ENCODE peak calls at places on chromosomes 4 and X, in ten cellular contexts. I, K, E, M, V, B, S, Z, R and H are unnamed samples.

GRCh38 chr4:173584506-173584905 is 54.5 kb upstream of the HAND2 start:
- ATAC-seq in I (no peak), V (no peak), K (no peak), Z (no peak), M (no peak), R (no peak), B (no peak), S (no peak), E (no peak), H (no peak)

GRCh38 chr4:185213829-185214228 is 4.4 kb downstream of the SNX25 start:
- ATAC-seq in M (peak), S (no peak), E (peak), K (no peak), V (no peak), I (no peak), R (no peak), B (no peak), Z (no peak), H (no peak)

GRCh38 chr4:61462451-61463326 is 262.6 kb downstream of the ADGRL3 start:
- ATAC-seq in I (peak), K (no peak), Z (no peak), R (no peak), B (no peak), V (no peak), M (no peak), E (no peak), S (no peak), H (no peak)

GRCh38 chr4:55440786-55441185 is 45.0 kb downstream of the TMEM165 start:
- ATAC-seq in M (no peak), B (no peak), R (no peak), S (no peak), V (no peak), Z (no peak), I (no peak), E (no peak), K (no peak), H (no peak)

GRCh38 chr4:26206339-26206738 is 114.5 kb upstream of the RBPJ start:
- ATAC-seq in S (no peak), V (peak), I (peak), B (no peak), Z (no peak), E (no peak), M (no peak), R (no peak), K (peak), H (no peak)

GRCh38 chr4:136691607-136692006 is 840.7 kb downstream of the PCDH18 start:
- ATAC-seq in S (no peak), M (no peak), V (no peak), R (no peak), K (no peak), B (no peak), E (no peak), I (no peak), Z (no peak), H (no peak)

GRCh38 chr4:131566026-131566425 is 1583.1 kb upstream of the PCDH10 start:
- ATAC-seq in Z (no peak), R (no peak), I (no peak), M (no peak), V (no peak), S (no peak), K (no peak), B (no peak), E (no peak), H (no peak)

GRCh38 chr4:100306018-100306417 is 115.8 kb upstream of the DDIT4L start:
- ATAC-seq in B (no peak), M (no peak), K (no peak), S (no peak), E (no peak), R (no peak), I (no peak), Z (no peak), V (no peak), H (no peak)

GRCh38 chr4:88196523-88197185 is 38.2 kb upstream of the ABCG2 start:
- ATAC-seq in I (no peak), Z (no peak), S (no peak), E (no peak), K (no peak), B (peak), M (no peak), V (no peak), R (no peak), H (peak)

GRCh38 chr4:151700566-151701316 is 60.1 kb downstream of the GATB start:
- ATAC-seq in Z (no peak), E (no peak), M (no peak), B (peak), K (no peak), S (no peak), I (no peak), V (no peak), R (no peak), H (peak)

GRCh38 chrX:23931149-23931604 is 23.4 kb downstream of the CXorf58 start:
- ATAC-seq in S (peak), I (no peak), K (no peak), B (peak), M (no peak), E (no peak), R (peak), V (no peak), Z (peak), H (no peak)

GRCh38 chr4:145427991-145428390 is 53.7 kb upstream of the SMAD1 start:
- ATAC-seq in M (no peak), I (no peak), E (no peak), S (no peak), K (no peak), V (no peak), Z (no peak), B (no peak), R (no peak), H (no peak)

GRCh38 chrX:38916801-38917200 is 115.5 kb downstream of the MID1IP1 start:
- ATAC-seq in Z (no peak), R (no peak), V (no peak), I (no peak), S (no peak), K (peak), M (no peak), E (no peak), B (no peak), H (no peak)

GRCh38 chrX:16828126-16828908 is 41.8 kb downstream of the RBBP7 start:
- ATAC-seq in B (no peak), M (no peak), K (peak), Z (no peak), V (peak), E (no peak), S (no peak), I (peak), R (no peak), H (no peak)

GRCh38 chr4:148229798-148230197 is 212.4 kb downstream of the NR3C2 start:
- ATAC-seq in V (no peak), M (no peak), B (no peak), Z (no peak), S (no peak), E (no peak), K (no peak), R (no peak), I (no peak), H (no peak)

GRCh38 chr4:111045992-111046391 is 423.1 kb upstream of the PITX2 start:
- ATAC-seq in E (no peak), Z (no peak), K (no peak), B (no peak), S (no peak), I (no peak), M (no peak), R (no peak), V (no peak), H (no peak)

GRCh38 chr4:12050357-12050756 is 621.7 kb upstream of the HS3ST1 start:
- ATAC-seq in K (no peak), Z (no peak), R (no peak), E (no peak), V (no peak), B (no peak), I (no peak), S (no peak), M (no peak), H (no peak)

GRCh38 chrX:54481751-54482150 is 14.3 kb downstream of the FGD1 start:
- ATAC-seq in S (no peak), B (no peak), R (no peak), V (no peak), M (no peak), Z (no peak), K (no peak), I (no peak), E (no peak), H (no peak)

GRCh38 chr4:143292858-143293257 is 43.8 kb upstream of the GAB1 start:
- ATAC-seq in Z (no peak), K (no peak), I (no peak), B (no peak), M (no peak), V (no peak), S (no peak), R (no peak), E (no peak), H (no peak)

GRCh38 chr4:186676531-186677158 is 47.0 kb downstream of the FAT1 start:
- ATAC-seq in I (no peak), Z (no peak), V (peak), K (peak), B (no peak), S (no peak), M (no peak), R (no peak), E (no peak), H (no peak)

GRCh38 chr4:113725963-113726362 is 35.6 kb downstream of the CAMK2D start:
- ATAC-seq in S (no peak), I (no peak), Z (no peak), K (no peak), V (no peak), B (no peak), E (no peak), M (no peak), R (no peak), H (no peak)

GRCh38 chr4:92969650-92970370 is 666.0 kb downstream of the GRID2 start:
- ATAC-seq in V (peak), M (no peak), K (peak), I (peak), B (no peak), E (no peak), R (no peak), Z (no peak), S (no peak), H (no peak)

GRCh38 chr4:129362685-129363274 is 266.8 kb downstream of the C4orf33 start:
- ATAC-seq in B (no peak), M (no peak), I (peak), Z (no peak), V (peak), E (no peak), K (peak), S (no peak), R (peak), H (no peak)

GRCh38 chr4:102527695-102528094 is 26.5 kb downstream of the NFKB1 start:
- ATAC-seq in E (peak), Z (peak), S (peak), I (no peak), V (no peak), B (peak), K (no peak), M (peak), R (peak), H (peak)

GRCh38 chr4:77193511-77194236 is 36.7 kb downstream of the CCNG2 start:
- ATAC-seq in K (peak), M (peak), I (no peak), E (peak), B (peak), R (peak), V (peak), Z (peak), S (peak), H (peak)

GRCh38 chr4:56235714-56236113 is 151.6 kb downstream of the AASDH start:
- ATAC-seq in B (no peak), K (no peak), I (no peak), M (peak), E (no peak), V (no peak), S (no peak), Z (no peak), R (no peak), H (no peak)

GRCh38 chr4:180757927-180758326 is 1485.3 kb upstream of the TENM3 start:
- ATAC-seq in I (no peak), B (no peak), V (no peak), M (no peak), K (no peak), R (no peak), S (no peak), E (no peak), Z (no peak), H (no peak)

GRCh38 chr4:10008208-10009005 is 12.9 kb downstream of the SLC2A9 start:
- ATAC-seq in B (no peak), E (no peak), K (peak), Z (no peak), R (no peak), I (no peak), S (no peak), M (no peak), V (no peak), H (no peak)

GRCh38 chr4:93684571-93684970 is 144.0 kb upstream of the ATOH1 start:
- ATAC-seq in B (no peak), K (no peak), V (no peak), S (no peak), R (no peak), M (no peak), I (no peak), Z (no peak), E (no peak), H (no peak)

GRCh38 chrX:57573754-57574153 is 18.1 kb upstream of the ZXDB start:
- ATAC-seq in V (no peak), R (no peak), B (no peak), Z (no peak), E (no peak), S (no peak), M (no peak), I (no peak), K (no peak), H (no peak)

GRCh38 chr4:53706422-53707032 is 115.2 kb upstream of the LNX1 start:
- ATAC-seq in V (peak), S (no peak), K (peak), M (peak), B (no peak), E (no peak), I (peak), Z (no peak), R (no peak), H (no peak)

GRCh38 chr4:173411106-173411703 is 12.3 kb upstream of the SCRG1 start:
- ATAC-seq in I (no peak), S (no peak), E (no peak), R (no peak), V (no peak), B (no peak), K (peak), Z (no peak), M (no peak), H (no peak)

GRCh38 chr4:138981930-138982390 is 33.6 kb upstream of the NOCT start:
- ATAC-seq in M (no peak), V (peak), R (no peak), B (no peak), E (no peak), K (peak), S (no peak), Z (no peak), I (no peak), H (no peak)

GRCh38 chr4:121129606-121130346 is 34.3 kb downstream of the TNIP3 start:
- ATAC-seq in Z (no peak), K (no peak), R (no peak), V (no peak), S (no peak), B (no peak), M (no peak), E (no peak), I (no peak), H (no peak)